ENCODE peak calls at places on chromosomes 7 and 10, in four cellular contexts. H is HCT116, G is testis, U is IMR-90. P is an unnamed sample. For H3K4me1 and H3K27me3, the result is how much of the 10 kb centered on the place peaks cover.

GRCh38 chr7:97017197-97018125 is 7.2 kb downstream of the DLX5 start:
- DNase-seq in H (no peak), G (no peak), U (no peak), P (no peak)

GRCh38 chr7:926061-927030 is 28.1 kb downstream of the ADAP1 start:
- DNase-seq in H (no peak), G (no peak), U (no peak), P (peak)

GRCh38 chr7:129841465-129841864 is 111.3 kb downstream of the UBE2H start:
- DNase-seq in H (no peak), G (no peak), U (no peak), P (no peak)

GRCh38 chr7:118169146-118169545 is 14.8 kb upstream of the LSM8 start:
- DNase-seq in H (no peak), G (no peak), U (peak), P (no peak)

GRCh38 chr10:75967491-75967890 is 536.1 kb downstream of the LRMDA start:
- DNase-seq in H (no peak), G (no peak), U (no peak), P (no peak)

GRCh38 chr7:47218378-47219176 is 363.3 kb downstream of the TNS3 start:
- DNase-seq in H (no peak), G (no peak), U (no peak), P (no peak)

GRCh38 chr7:20330176-20330796 is 414 bp upstream of the ITGB8 start:
- DNase-seq in H (no peak), G (peak), U (peak), P (peak)

GRCh38 chr7:86846494-86847190 is 202.9 kb downstream of the GRM3 start:
- DNase-seq in H (no peak), G (no peak), U (no peak), P (peak)

GRCh38 chr7:11726251-11727155 is 105.5 kb downstream of the THSD7A start:
- DNase-seq in H (no peak), G (peak), U (peak), P (peak)

GRCh38 chr7:101942603-101943210 is 125.3 kb downstream of the CUX1 start:
- DNase-seq in H (no peak), G (no peak), U (no peak), P (peak)

GRCh38 chr7:128121731-128122576 is 90.7 kb upstream of the LRRC4 start:
- DNase-seq in H (no peak), G (peak), U (no peak), P (no peak)

GRCh38 chr7:131945313-131945831 is 388.9 kb upstream of the PODXL start:
- DNase-seq in H (peak), G (peak), U (peak), P (peak)

GRCh38 chr7:92691578-92691977 is 101.4 kb upstream of the FAM133B start:
- DNase-seq in H (peak), G (no peak), U (peak), P (no peak)

GRCh38 chr10:17175551-17175950 is 25.9 kb downstream of the TRDMT1 start:
- DNase-seq in H (no peak), G (peak), U (peak), P (no peak)

DNA sequence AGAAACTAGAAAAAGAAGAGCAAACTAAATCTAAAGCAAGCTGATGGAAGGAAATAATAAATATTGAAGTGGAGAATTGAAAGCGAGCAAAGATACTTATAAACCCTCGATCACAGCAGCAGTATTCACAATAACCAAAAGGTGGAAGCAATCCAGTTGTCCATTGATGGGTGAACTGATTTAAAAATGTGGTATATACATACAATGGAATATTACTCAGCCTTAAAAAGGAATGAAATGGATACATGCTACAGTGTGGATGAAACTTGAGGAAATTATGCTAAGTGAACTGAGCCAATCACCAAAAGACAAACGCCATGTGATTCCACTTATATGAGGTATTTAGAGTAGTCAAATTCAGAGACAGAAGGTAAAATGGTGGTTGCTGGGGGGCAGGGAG is 17.5 kb downstream of the ZCCHC24 start:
- DNase-seq in H (no peak), G (no peak), U (no peak), P (no peak)
- H3K4me1 ChIP-seq in H (under half), G (under half), U (under half), P (under half)

DNA sequence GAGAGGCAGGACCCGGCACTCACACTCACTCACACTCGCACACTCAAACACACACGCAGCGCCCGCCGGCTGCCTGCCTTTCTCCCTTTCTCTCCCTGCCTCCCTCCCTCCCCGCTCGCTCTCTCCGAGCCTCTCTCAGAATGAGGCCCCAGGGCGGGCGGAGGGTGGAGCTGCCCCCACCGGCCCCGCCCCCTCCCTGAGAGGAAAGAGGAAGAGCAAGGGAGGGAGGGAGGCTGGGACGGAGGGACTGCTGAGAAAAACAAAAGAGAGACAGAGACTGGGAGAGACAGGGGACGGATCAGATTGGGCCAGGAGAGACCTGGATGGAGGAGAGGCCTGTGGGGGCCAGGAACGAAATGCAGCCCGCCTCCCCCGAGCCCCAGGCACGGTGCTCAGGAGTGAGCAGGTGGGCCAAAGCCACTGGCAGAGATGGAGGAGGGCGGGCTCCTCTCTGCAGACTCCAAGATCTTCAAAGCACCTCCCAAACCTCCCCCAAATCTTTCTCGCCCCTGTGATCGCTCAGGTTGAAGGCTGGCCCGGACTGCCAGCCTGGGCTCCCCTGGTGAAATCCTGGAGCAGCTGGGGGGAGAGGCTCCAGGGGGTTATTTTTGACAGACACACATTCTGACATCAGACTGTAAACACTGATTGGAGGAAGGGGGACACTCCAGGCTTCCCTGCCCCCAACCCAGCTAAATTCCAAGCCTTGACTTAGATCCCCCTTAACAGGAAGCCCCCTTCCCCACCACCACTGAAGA is 5.1 kb downstream of the LDB1 start:
- DNase-seq in H (no peak), G (peak), U (peak), P (peak)
- TF ChIP-seq POLR2A in H (peak), G (no peak), U (peak), P (peak)

GRCh38 chr7:45573199-45573598 is 969 bp upstream of the ADCY1 start:
- DNase-seq in H (no peak), G (no peak), U (no peak), P (no peak)
- H3K27me3 ChIP-seq in H (under half), G (under half), U (half or more), P (under half)

GRCh38 chr7:150367677-150368097 is 935 bp upstream of the REPIN1 start:
- DNase-seq in H (no peak), G (no peak), U (peak), P (no peak)
- H3K4me1 ChIP-seq in H (under half), G (under half), U (under half), P (under half)

GRCh38 chr7:99014113-99014985 is 129.6 kb downstream of the SMURF1 start:
- DNase-seq in H (no peak), G (peak), U (no peak), P (no peak)
- TF ChIP-seq POLR2A in H (no peak), G (no peak), U (no peak), P (no peak)

GRCh38 chr10:113463083-113463482 is 89.8 kb upstream of the HABP2 start:
- DNase-seq in H (no peak), G (no peak), U (no peak), P (no peak)
- H3K27me3 ChIP-seq in H (under half), G (under half), U (under half), P (under half)

GRCh38 chr10:22690614-22691431 is 23.6 kb downstream of the PIP4K2A start:
- DNase-seq in H (no peak), G (no peak), U (peak), P (no peak)
- H3K4me1 ChIP-seq in H (under half), G (under half), U (under half), P (under half)

GRCh38 chr7:91054374-91054773 is 209.9 kb upstream of the FZD1 start:
- DNase-seq in H (no peak), G (no peak), U (peak), P (no peak)

GRCh38 chr7:91055219-91055618 is 209.0 kb upstream of the FZD1 start:
- DNase-seq in H (no peak), G (no peak), U (no peak), P (no peak)

GRCh38 chr7:91047636-91048035 is 216.6 kb upstream of the FZD1 start:
- DNase-seq in H (no peak), G (no peak), U (peak), P (no peak)

GRCh38 chr7:91050677-91051076 is 213.6 kb upstream of the FZD1 start:
- DNase-seq in H (no peak), G (no peak), U (no peak), P (no peak)

DNA sequence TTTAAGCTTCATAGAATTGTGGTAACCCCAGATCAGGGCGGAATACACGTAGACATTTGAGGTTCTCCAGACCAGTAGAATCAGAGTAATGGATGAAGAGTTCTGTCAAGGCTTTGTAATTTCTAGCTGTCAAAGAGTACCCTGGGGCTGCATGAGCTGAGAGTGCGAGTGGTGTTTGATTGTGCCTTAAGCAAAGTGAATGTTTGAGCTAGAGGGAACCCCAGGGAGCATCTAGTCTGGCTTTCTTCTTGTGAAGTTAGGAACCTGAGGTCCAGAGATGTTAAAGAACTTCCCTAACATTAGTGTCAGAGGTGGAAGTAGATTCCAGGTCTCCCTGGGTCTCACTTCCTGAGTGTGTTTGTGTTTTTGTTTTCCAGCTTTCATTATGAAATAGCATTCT is 212.3 kb upstream of the FZD1 start:
- DNase-seq in H (no peak), G (no peak), U (no peak), P (no peak)
- TF ChIP-seq POLR2A in H (no peak), G (no peak), U (no peak), P (no peak)

GRCh38 chr10:96358851-96359540 is at the start of gene OPALIN:
- DNase-seq in H (no peak), G (no peak), U (no peak), P (no peak)

GRCh38 chr10:96360331-96360730 is 1.5 kb upstream of the OPALIN start:
- DNase-seq in H (no peak), G (no peak), U (no peak), P (no peak)

GRCh38 chr10:96360766-96361165 is 2.0 kb upstream of the OPALIN start:
- DNase-seq in H (no peak), G (no peak), U (no peak), P (no peak)

GRCh38 chr10:96357038-96357620 is 1.7 kb downstream of the OPALIN start:
- DNase-seq in H (no peak), G (no peak), U (no peak), P (no peak)

GRCh38 chr10:96359616-96360015 is 814 bp upstream of the OPALIN start:
- DNase-seq in H (no peak), G (no peak), U (no peak), P (no peak)
- H3K27me3 ChIP-seq in H (under half), G (under half), U (under half), P (under half)

DNA sequence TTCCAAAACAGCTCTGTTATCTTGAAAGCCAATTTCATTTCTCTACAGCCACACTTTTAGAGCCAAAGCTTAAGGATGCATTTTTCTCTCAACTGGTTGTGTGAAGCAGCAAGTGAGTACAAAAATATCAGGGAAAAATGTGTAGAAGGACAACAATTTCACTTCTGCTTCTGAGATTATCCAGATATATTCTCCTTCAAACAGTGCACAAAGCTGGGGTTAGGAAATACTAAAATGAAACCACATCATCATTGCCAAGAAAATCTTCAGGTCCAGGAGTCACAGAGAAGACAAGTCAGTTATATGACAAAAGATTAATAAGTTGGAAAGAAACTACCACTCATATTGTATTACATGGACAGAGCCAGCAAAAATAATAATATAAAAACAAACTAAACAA is 16.2 kb downstream of the SGMS1 start:
- DNase-seq in H (no peak), G (no peak), U (no peak), P (no peak)
- H3K4me1 ChIP-seq in H (under half), G (under half), U (under half), P (half or more)